ENCODE peak calls at places on chromosomes 1 and 21, in nine cellular contexts. R, T, Z, P, M, H, E, C and X are unnamed samples.

GRCh38 chr1:178109348-178110143 is 15.6 kb downstream of the RASAL2 start:
- DNase-seq in R (no peak), T (no peak), Z (no peak), P (no peak), M (no peak), H (no peak), E (no peak), C (no peak), X (no peak)

GRCh38 chr1:164361927-164362326 is 197.1 kb upstream of the PBX1 start:
- DNase-seq in R (peak; percentile 40), T (no peak), Z (no peak), P (no peak), M (no peak), H (no peak), E (no peak), C (no peak), X (no peak)

GRCh38 chr1:56375184-56375837 is 204.1 kb downstream of the PLPP3 start:
- DNase-seq in R (no peak), T (no peak), Z (no peak), P (no peak), M (no peak), H (peak; percentile 76), E (no peak), C (no peak), X (no peak)

GRCh38 chr1:94855307-94855700 is 35.1 kb downstream of the SLC44A3 start:
- DNase-seq in R (no peak), T (peak; percentile 41), Z (no peak), P (no peak), M (no peak), H (no peak), E (no peak), C (no peak), X (no peak)

GRCh38 chr1:27054381-27054780 is 41.7 kb upstream of the TENT5B start:
- DNase-seq in R (no peak), T (no peak), Z (no peak), P (no peak), M (no peak), H (no peak), E (peak; percentile 56), C (no peak), X (no peak)

GRCh38 chr1:20587639-20588017 is 1.3 kb upstream of the CDA start:
- DNase-seq in R (no peak), T (peak; percentile 30), Z (no peak), P (no peak), M (peak; percentile 63), H (peak; percentile 61), E (no peak), C (no peak), X (no peak)

GRCh38 chr1:179115181-179115580 is 33.3 kb downstream of the TOR3A start:
- DNase-seq in R (no peak), T (no peak), Z (no peak), P (no peak), M (no peak), H (no peak), E (no peak), C (no peak), X (no peak)

GRCh38 chr1:211833174-211833820 is 2.7 kb upstream of the LPGAT1 start:
- DNase-seq in R (no peak), T (no peak), Z (no peak), P (no peak), M (no peak), H (no peak), E (peak; percentile 54), C (no peak), X (no peak)

GRCh38 chr1:36778773-36779172 is 255.5 kb downstream of the GRIK3 start:
- DNase-seq in R (no peak), T (no peak), Z (no peak), P (no peak), M (no peak), H (no peak), E (no peak), C (no peak), X (no peak)

GRCh38 chr21:37704751-37705150 is 211.5 kb downstream of the KCNJ6 start:
- DNase-seq in R (no peak), T (no peak), Z (no peak), P (no peak), M (no peak), H (no peak), E (no peak), C (no peak), X (no peak)

GRCh38 chr1:244094880-244095522 is 43.9 kb downstream of the ZBTB18 start:
- DNase-seq in R (no peak), T (no peak), Z (no peak), P (no peak), M (no peak), H (no peak), E (peak; percentile 4), C (no peak), X (no peak)

GRCh38 chr1:223667484-223668182 is 2.1 kb upstream of the CAPN8 start:
- DNase-seq in R (no peak), T (no peak), Z (no peak), P (no peak), M (no peak), H (peak; percentile 68), E (peak; percentile 32), C (no peak), X (no peak)

GRCh38 chr1:218521414-218522169 is 176.5 kb downstream of the TGFB2 start:
- DNase-seq in R (peak; percentile 28), T (peak; percentile 50), Z (peak; percentile 63), P (no peak), M (peak; percentile 54), H (no peak), E (peak; percentile 80), C (no peak), X (peak; percentile 57)

GRCh38 chr1:112672842-112673241 is 1.6 kb upstream of the MOV10 start:
- DNase-seq in R (no peak), T (no peak), Z (no peak), P (no peak), M (no peak), H (no peak), E (no peak), C (no peak), X (no peak)

GRCh38 chr1:112674440-112674985 is at the start of gene MOV10:
- DNase-seq in R (peak; percentile 70), T (peak; percentile 70), Z (peak; percentile 82), P (peak; percentile 92), M (peak; percentile 70), H (peak; percentile 64), E (peak; percentile 81), C (peak; percentile 77), X (no peak)

GRCh38 chr1:112673589-112674439 is 645 bp upstream of the MOV10 start:
- DNase-seq in R (no peak), T (no peak), Z (no peak), P (no peak), M (peak; percentile 47), H (peak; percentile 53), E (peak; percentile 49), C (no peak), X (no peak)

GRCh38 chr1:112674986-112675727 is 698 bp downstream of the MOV10 start:
- DNase-seq in R (peak; percentile 56), T (peak; percentile 47), Z (no peak), P (peak; percentile 87), M (peak; percentile 42), H (no peak), E (peak; percentile 58), C (peak; percentile 62), X (no peak)

GRCh38 chr1:112672009-112672408 is 2.5 kb upstream of the MOV10 start:
- DNase-seq in R (no peak), T (no peak), Z (no peak), P (no peak), M (no peak), H (no peak), E (no peak), C (no peak), X (no peak)
- H3K27ac ChIP-seq in R (no peak overlapping the region), T (no peak overlapping the region), Z (no peak overlapping the region), P (no peak overlapping the region), M (no peak overlapping the region), H (no peak overlapping the region), E (no peak overlapping the region), C (no peak overlapping the region), X (no peak overlapping the region)

GRCh38 chr1:2492091-2492490 is 16.0 kb downstream of the PLCH2 start:
- DNase-seq in R (no peak), T (no peak), Z (no peak), P (no peak), M (no peak), H (no peak), E (no peak), C (no peak), X (no peak)
- H3K4me1 ChIP-seq in R (no peaks in the 10 kb centered on the region), T (no peaks in the 10 kb centered on the region), Z (no peaks in the 10 kb centered on the region), P (no peaks in the 10 kb centered on the region), M (no peaks in the 10 kb centered on the region), H (peaks cover 14% of the 10 kb centered on the region), E (peaks cover 12% of the 10 kb centered on the region), C (peaks cover 15% of the 10 kb centered on the region), X (no peaks in the 10 kb centered on the region)

GRCh38 chr1:3959361-3959760 is 59.3 kb upstream of the C1orf174 start:
- DNase-seq in R (no peak), T (no peak), Z (no peak), P (no peak), M (no peak), H (no peak), E (no peak), C (no peak), X (no peak)

GRCh38 chr1:3954391-3955160 is 54.5 kb upstream of the C1orf174 start:
- DNase-seq in R (no peak), T (no peak), Z (no peak), P (no peak), M (no peak), H (no peak), E (no peak), C (no peak), X (no peak)

GRCh38 chr1:3955196-3955772 is 55.2 kb upstream of the C1orf174 start:
- DNase-seq in R (no peak), T (peak; percentile 23), Z (no peak), P (no peak), M (no peak), H (no peak), E (no peak), C (no peak), X (no peak)

GRCh38 chr1:3956527-3957170 is 56.6 kb upstream of the C1orf174 start:
- DNase-seq in R (no peak), T (no peak), Z (no peak), P (no peak), M (no peak), H (no peak), E (no peak), C (no peak), X (no peak)
- H3K27me3 ChIP-seq in R (peaks cover 26% of the 10 kb centered on the region), T (no peaks in the 10 kb centered on the region), Z (peaks cover 13% of the 10 kb centered on the region), P (no peaks in the 10 kb centered on the region), M (no peaks in the 10 kb centered on the region), H (peaks cover 97% of the 10 kb centered on the region), E (no peaks in the 10 kb centered on the region), C (peaks cover 4% of the 10 kb centered on the region), X (no peaks in the 10 kb centered on the region)

DNA sequence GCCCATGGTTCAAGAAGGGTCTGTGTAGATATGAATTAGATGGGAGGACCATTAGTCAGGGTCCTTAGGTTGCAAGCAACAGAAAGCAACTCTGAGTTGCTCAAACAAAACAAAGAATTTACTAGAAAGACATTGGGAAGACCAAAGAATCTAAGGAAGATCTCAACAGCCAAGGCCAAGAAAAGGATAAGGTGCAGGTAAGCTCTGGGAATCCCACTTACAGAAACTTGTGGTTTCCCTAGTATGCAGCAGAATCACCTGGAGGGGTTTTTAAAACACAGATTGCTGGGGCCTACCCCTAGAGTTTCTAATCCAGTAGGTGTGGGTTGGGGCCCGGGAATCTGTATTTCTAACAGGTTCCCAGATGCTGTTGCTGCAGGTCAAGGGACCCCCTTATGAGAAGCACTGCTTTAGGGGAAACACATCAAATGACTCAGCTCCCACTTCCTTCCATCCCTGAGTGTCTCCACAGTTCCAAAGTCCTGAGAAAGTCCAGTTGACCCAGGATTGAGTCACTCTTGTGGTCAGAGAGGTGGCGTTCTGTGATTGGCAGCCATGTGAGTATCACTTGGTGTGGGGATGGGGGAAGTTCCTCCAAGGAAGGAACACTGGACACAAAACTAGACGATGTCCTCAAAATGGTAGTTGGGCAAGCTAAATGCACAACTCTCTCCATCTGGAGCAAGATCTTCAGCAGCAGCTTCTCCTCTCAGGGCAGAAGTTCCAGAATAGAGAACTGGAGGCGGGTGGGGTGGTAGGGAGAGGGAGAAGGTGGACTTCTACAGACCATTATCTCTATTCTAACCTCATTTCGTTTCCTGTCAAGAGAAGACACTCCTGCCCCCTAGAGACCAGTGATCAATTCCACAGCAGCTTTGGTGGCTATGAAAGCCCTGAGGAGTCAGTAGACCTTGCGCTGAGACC is 24.2 kb upstream of the EYA3 start:
- DNase-seq in R (peak; percentile 39), T (peak; percentile 27), Z (peak; percentile 56), P (no peak), M (peak; percentile 55), H (peak; percentile 44), E (peak; percentile 47), C (no peak), X (no peak)
- H3K27ac ChIP-seq in R (no peak overlapping the region), T (peak overlapping the region; percentile 22), Z (peak overlapping the region; percentile 40), P (peak overlapping the region; percentile 37), M (no peak overlapping the region), H (peak overlapping the region; percentile 67), E (no peak overlapping the region), C (no peak overlapping the region), X (no peak overlapping the region)